ENCODE peak calls at places on chromosomes 12 and 14, in five cellular contexts. B is fibroblast of lung, J is brain microvascular endothelial cell, Q is PC-9, O is heart right ventricle. F is an unnamed sample. For H3K27me3, the result is how much of the 10 kb centered on the place peaks cover.

GRCh38 chr12:31362115-31362758 is 36.3 kb upstream of the SINHCAF start:
- DNase-seq in B (no peak), J (no peak), Q (peak), O (no peak), F (no peak)

GRCh38 chr14:63388766-63389431 is 70.2 kb upstream of the GPHB5 start:
- DNase-seq in B (peak), J (peak), Q (peak), O (peak), F (no peak)

GRCh38 chr12:132266370-132266769 is 63.0 kb downstream of the GALNT9 start:
- DNase-seq in B (no peak), J (no peak), Q (no peak), O (peak), F (no peak)

GRCh38 chr12:19894803-19895202 is 455.5 kb downstream of the AEBP2 start:
- DNase-seq in B (no peak), J (peak), Q (no peak), O (no peak), F (no peak)

GRCh38 chr14:35285168-35285990 is 6.8 kb upstream of the PSMA6 start:
- DNase-seq in B (no peak), J (no peak), Q (no peak), O (no peak), F (no peak)

GRCh38 chr14:56501909-56502530 is 77.6 kb upstream of the TMEM260 start:
- DNase-seq in B (no peak), J (no peak), Q (no peak), O (no peak), F (no peak)

GRCh38 chr12:127108360-127109215 is 1158.4 kb upstream of the TMEM132C start:
- DNase-seq in B (peak), J (peak), Q (peak), O (peak), F (peak)

GRCh38 chr14:73457050-73457934 is 1.1 kb downstream of the NUMB start:
- DNase-seq in B (peak), J (no peak), Q (peak), O (peak), F (no peak)

GRCh38 chr12:6824085-6824800 is 2.6 kb downstream of the GPR162 start:
- DNase-seq in B (no peak), J (no peak), Q (no peak), O (no peak), F (no peak)
- TF ChIP-seq CTCF in B (no peak), J (no peak), Q (no peak), O (no peak), F (no peak)

GRCh38 chr12:11812558-11813421 is 163.3 kb downstream of the ETV6 start:
- DNase-seq in B (no peak), J (no peak), Q (no peak), O (peak), F (no peak)
- H3K4me3 ChIP-seq in B (no peak), J (peak), Q (no peak), O (no peak), F (no peak)

DNA sequence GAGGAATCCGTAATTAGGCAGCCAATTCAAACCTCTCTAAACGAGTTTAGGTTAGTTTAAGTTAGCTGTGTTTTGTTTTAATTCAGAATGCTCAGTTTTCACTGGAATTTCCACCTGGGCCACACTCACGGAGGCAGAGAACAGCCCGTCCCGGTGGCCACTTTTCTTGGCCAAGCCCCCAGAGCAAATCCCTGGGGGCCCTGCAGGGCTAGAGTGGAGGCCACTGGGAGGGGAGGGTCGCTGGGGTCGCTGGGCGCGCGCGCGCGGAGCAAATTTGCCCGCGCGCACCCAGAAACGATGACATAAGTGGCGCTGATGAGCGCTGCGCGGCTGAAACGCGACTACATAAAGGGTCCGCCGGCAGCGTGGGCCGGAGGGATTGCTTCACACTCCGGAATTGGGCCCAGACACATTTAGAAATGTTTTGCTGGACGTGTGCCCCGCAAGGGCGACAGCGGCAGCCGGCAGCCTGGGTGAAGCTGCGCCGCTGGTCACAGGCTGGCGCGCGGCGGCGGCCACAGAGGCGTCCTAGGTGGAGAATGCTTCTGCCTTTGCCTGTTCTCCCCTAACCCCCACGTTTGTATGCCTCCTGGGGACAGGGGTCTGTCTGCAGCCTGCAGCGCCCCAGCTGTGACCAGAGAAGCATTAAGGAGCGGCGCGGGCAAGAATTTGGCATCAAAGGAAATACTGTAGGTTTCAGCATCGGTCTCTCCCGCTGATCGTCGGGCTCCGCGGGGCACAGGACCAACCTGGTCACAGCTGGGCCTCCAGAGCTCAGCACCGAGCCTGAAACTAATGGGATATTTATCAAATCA is 37.9 kb upstream of the TBX5 start:
- DNase-seq in B (no peak), J (no peak), Q (no peak), O (peak), F (no peak)
- H3K27me3 ChIP-seq in B (half or more), J (half or more), Q (half or more), O (half or more), F (under half)

GRCh38 chr12:91273542-91273941 is 90.9 kb upstream of the DCN start:
- DNase-seq in B (no peak), J (no peak), Q (no peak), O (no peak), F (no peak)

GRCh38 chr12:91272456-91273063 is 89.9 kb upstream of the DCN start:
- DNase-seq in B (peak), J (peak), Q (no peak), O (peak), F (no peak)

GRCh38 chr12:91274886-91275285 is 92.3 kb upstream of the DCN start:
- DNase-seq in B (peak), J (no peak), Q (no peak), O (no peak), F (peak)

DNA sequence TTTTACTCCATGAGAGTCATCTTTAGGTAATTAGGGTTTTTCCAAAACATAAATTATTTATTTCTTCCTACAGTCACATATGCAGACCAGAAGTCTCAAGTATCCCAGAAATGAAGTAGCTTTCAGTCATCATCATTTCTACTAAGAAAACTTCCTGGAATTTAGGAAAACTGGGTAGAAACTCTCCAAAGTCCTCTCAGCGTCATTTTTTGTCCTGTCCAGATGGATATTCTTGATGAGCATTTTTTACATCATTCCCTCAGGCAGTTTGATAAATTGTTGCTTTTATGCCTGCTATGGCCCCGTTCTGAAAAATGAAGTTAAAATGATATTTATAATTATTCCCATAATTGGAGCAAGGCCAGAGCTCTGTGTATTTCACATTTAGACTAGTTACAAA is 93.9 kb upstream of the DCN start:
- DNase-seq in B (no peak), J (no peak), Q (no peak), O (no peak), F (peak)
- TF ChIP-seq CTCF in B (no peak), J (no peak), Q (no peak), O (no peak), F (no peak)

GRCh38 chr14:100804138-100804537 is 21.8 kb upstream of the MEG3 start:
- DNase-seq in B (no peak), J (no peak), Q (no peak), O (no peak), F (no peak)

GRCh38 chr14:100802179-100802578 is 23.7 kb upstream of the MEG3 start:
- DNase-seq in B (no peak), J (no peak), Q (no peak), O (no peak), F (no peak)

GRCh38 chr14:100804558-100805309 is 21.2 kb upstream of the MEG3 start:
- DNase-seq in B (no peak), J (no peak), Q (no peak), O (no peak), F (no peak)

GRCh38 chr14:100803694-100804075 is 22.2 kb upstream of the MEG3 start:
- DNase-seq in B (no peak), J (no peak), Q (no peak), O (no peak), F (no peak)

DNA sequence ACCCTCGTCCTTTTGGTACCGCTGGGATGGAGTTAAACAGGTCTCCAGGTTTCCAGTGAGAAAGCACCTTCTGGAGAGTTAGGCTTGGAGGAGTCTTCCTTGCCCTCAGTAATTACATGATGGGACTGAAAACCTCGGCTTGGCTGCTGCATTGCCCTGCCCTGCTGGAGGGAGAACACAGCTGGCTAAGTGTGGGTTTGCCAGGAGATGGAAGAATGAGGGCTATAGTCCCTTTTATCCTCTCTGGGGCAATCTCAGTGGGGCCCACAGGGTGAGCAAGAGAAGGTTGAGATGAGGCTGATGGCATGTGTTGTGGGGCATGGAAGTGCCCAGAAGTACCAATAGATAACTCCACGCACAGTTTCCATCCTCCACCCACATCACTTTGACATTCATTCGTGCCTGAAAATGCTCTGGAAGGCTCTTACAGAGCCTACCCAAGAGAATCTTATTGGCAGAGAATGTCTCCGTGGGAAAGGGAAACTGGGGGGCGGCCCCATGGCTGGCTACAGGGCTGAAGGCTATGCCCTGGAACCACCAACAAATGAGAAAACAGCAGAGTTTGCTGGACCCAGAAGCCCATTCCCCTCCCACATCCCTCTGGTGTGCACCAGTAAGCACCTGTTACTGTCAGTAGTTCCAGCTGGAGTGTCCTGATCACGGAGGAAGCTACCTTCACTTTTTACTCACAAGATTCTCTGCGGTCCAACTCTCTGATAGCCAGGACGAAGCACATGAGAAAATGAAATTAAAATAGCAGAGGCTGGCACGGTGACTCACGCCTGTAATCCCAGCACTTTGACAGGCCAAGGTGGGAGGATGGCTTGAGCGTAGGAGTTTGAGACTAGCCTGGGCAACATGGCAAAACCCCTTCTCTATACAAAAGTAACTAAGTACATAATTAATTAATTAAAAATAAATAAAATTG is 22.9 kb upstream of the MEG3 start:
- DNase-seq in B (no peak), J (no peak), Q (no peak), O (no peak), F (no peak)
- H3K4me3 ChIP-seq in B (no peak), J (no peak), Q (no peak), O (no peak), F (no peak)

F was measured in BJ.